ENCODE peak calls at places on chromosomes 11 and 22, in seven cellular contexts. One of them, this sample, is unnamed.
A peak's percentile ranks its signal among the peaks of the same experiment; 100 is the strongest.

GRCh38 chr11:28858076-28858475 is 749.9 kb downstream of the METTL15 start:
- DNase-seq in K562: no peak
- DNase-seq in SK-N-SH: no peak
- DNase-seq in H1: no peak
- DNase-seq in HepG2: no peak
- DNase-seq in GM12891: no peak
- DNase-seq in GM12878: no peak
- DNase-seq in this sample: no peak

GRCh38 chr22:19554834-19555404 is 30.7 kb upstream of the CLDN5 start:
- DNase-seq in K562: no peak
- DNase-seq in GM12891: no peak
- DNase-seq in H1: peak; percentile 41
- DNase-seq in SK-N-SH: peak; percentile 40
- DNase-seq in GM12878: no peak
- DNase-seq in HepG2: peak; percentile 81
- DNase-seq in this sample: no peak

GRCh38 chr11:26960265-26960664 is 33.6 kb upstream of the FIBIN start:
- DNase-seq in SK-N-SH: no peak
- DNase-seq in GM12878: no peak
- DNase-seq in HepG2: no peak
- DNase-seq in GM12891: no peak
- DNase-seq in H1: no peak
- DNase-seq in K562: no peak
- DNase-seq in this sample: no peak

GRCh38 chr11:71456831-71457230 is 3.8 kb downstream of the NADSYN1 start:
- DNase-seq in GM12878: no peak
- DNase-seq in HepG2: no peak
- DNase-seq in H1: no peak
- DNase-seq in GM12891: no peak
- DNase-seq in SK-N-SH: no peak
- DNase-seq in K562: no peak
- DNase-seq in this sample: no peak

GRCh38 chr11:61978703-61979661 is 11.5 kb upstream of the FTH1 start:
- DNase-seq in K562: no peak
- DNase-seq in H1: no peak
- DNase-seq in GM12878: no peak
- DNase-seq in GM12891: no peak
- DNase-seq in HepG2: no peak
- DNase-seq in SK-N-SH: no peak
- DNase-seq in this sample: no peak

GRCh38 chr11:19952101-19952605 is 208.1 kb downstream of the DBX1 start:
- DNase-seq in H1: no peak
- DNase-seq in GM12878: no peak
- DNase-seq in K562: no peak
- DNase-seq in SK-N-SH: peak; percentile 56
- DNase-seq in GM12891: no peak
- DNase-seq in HepG2: peak; percentile 92
- DNase-seq in this sample: no peak

GRCh38 chr11:128399186-128399585 is 188.2 kb downstream of the ETS1 start:
- DNase-seq in SK-N-SH: no peak
- DNase-seq in HepG2: no peak
- DNase-seq in GM12878: peak; percentile 26
- DNase-seq in GM12891: no peak
- DNase-seq in H1: no peak
- DNase-seq in K562: no peak
- DNase-seq in this sample: no peak

GRCh38 chr22:31846161-31847115 is 92.6 kb downstream of the DEPDC5 start:
- DNase-seq in GM12878: no peak
- DNase-seq in K562: peak; percentile 37
- DNase-seq in SK-N-SH: peak; percentile 25
- DNase-seq in H1: no peak
- DNase-seq in GM12891: no peak
- DNase-seq in HepG2: no peak
- DNase-seq in this sample: peak; percentile 33

GRCh38 chr11:64220271-64220670 is 5.7 kb downstream of the TRPT1 start:
- DNase-seq in HepG2: no peak
- DNase-seq in GM12891: no peak
- DNase-seq in GM12878: no peak
- DNase-seq in SK-N-SH: no peak
- DNase-seq in H1: no peak
- DNase-seq in K562: no peak
- DNase-seq in this sample: no peak

GRCh38 chr11:17770917-17771316 is 36.3 kb downstream of the KCNC1 start:
- DNase-seq in GM12878: no peak
- DNase-seq in GM12891: no peak
- DNase-seq in SK-N-SH: no peak
- DNase-seq in HepG2: no peak
- DNase-seq in K562: no peak
- DNase-seq in H1: no peak
- DNase-seq in this sample: no peak

GRCh38 chr22:20998411-20999336 is 3.2 kb downstream of the THAP7 start:
- DNase-seq in H1: no peak
- DNase-seq in GM12891: no peak
- DNase-seq in SK-N-SH: no peak
- DNase-seq in K562: peak; percentile 63
- DNase-seq in HepG2: no peak
- DNase-seq in GM12878: no peak
- DNase-seq in this sample: no peak

GRCh38 chr11:1785749-1786261 is 22.1 kb upstream of the CTSD start:
- DNase-seq in GM12891: no peak
- DNase-seq in HepG2: no peak
- DNase-seq in H1: no peak
- DNase-seq in SK-N-SH: no peak
- DNase-seq in GM12878: no peak
- DNase-seq in K562: no peak
- DNase-seq in this sample: no peak

GRCh38 chr11:103091441-103091809 is 535 bp downstream of the DCUN1D5 start:
- DNase-seq in SK-N-SH: peak; percentile 61
- DNase-seq in H1: no peak
- DNase-seq in HepG2: peak; percentile 32
- DNase-seq in GM12878: no peak
- DNase-seq in K562: peak; percentile 78
- DNase-seq in GM12891: no peak
- DNase-seq in this sample: peak; percentile 14

GRCh38 chr11:104090767-104091166 is 54.3 kb downstream of the DDI1 start:
- DNase-seq in GM12878: no peak
- DNase-seq in SK-N-SH: no peak
- DNase-seq in H1: no peak
- DNase-seq in K562: no peak
- DNase-seq in GM12891: no peak
- DNase-seq in HepG2: no peak
- DNase-seq in this sample: no peak

GRCh38 chr22:25368271-25368670 is 148.8 kb downstream of the CRYBB2 start:
- DNase-seq in K562: no peak
- DNase-seq in SK-N-SH: no peak
- DNase-seq in H1: no peak
- DNase-seq in GM12891: no peak
- DNase-seq in HepG2: no peak
- DNase-seq in GM12878: no peak
- DNase-seq in this sample: no peak

GRCh38 chr11:118640332-118641154 is 33.1 kb downstream of the PHLDB1 start:
- DNase-seq in GM12891: no peak
- DNase-seq in GM12878: no peak
- DNase-seq in SK-N-SH: peak; percentile 52
- DNase-seq in HepG2: no peak
- DNase-seq in K562: no peak
- DNase-seq in H1: no peak
- DNase-seq in this sample: no peak

GRCh38 chr22:17281026-17281809 is 62.0 kb upstream of the ADA2 start:
- DNase-seq in SK-N-SH: no peak
- DNase-seq in K562: no peak
- DNase-seq in GM12878: no peak
- DNase-seq in HepG2: no peak
- DNase-seq in GM12891: no peak
- DNase-seq in H1: no peak
- DNase-seq in this sample: no peak

GRCh38 chr11:112563808-112564207 is 303.1 kb upstream of the PLET1 start:
- DNase-seq in GM12891: no peak
- DNase-seq in GM12878: no peak
- DNase-seq in SK-N-SH: no peak
- DNase-seq in HepG2: no peak
- DNase-seq in K562: no peak
- DNase-seq in H1: no peak
- DNase-seq in this sample: no peak

GRCh38 chr11:79342236-79342635 is 98.6 kb downstream of the TENM4 start:
- DNase-seq in H1: no peak
- DNase-seq in HepG2: no peak
- DNase-seq in GM12878: no peak
- DNase-seq in GM12891: no peak
- DNase-seq in K562: no peak
- DNase-seq in SK-N-SH: no peak
- DNase-seq in this sample: no peak

GRCh38 chr11:122317337-122317736 is 201.3 kb upstream of the BLID start:
- DNase-seq in SK-N-SH: no peak
- DNase-seq in HepG2: no peak
- DNase-seq in GM12891: no peak
- DNase-seq in GM12878: no peak
- DNase-seq in H1: no peak
- DNase-seq in K562: no peak
- DNase-seq in this sample: no peak

GRCh38 chr11:77559686-77560425 is 29.9 kb upstream of the AQP11 start:
- DNase-seq in H1: no peak
- DNase-seq in K562: peak; percentile 9
- DNase-seq in SK-N-SH: no peak
- DNase-seq in GM12891: no peak
- DNase-seq in GM12878: no peak
- DNase-seq in HepG2: no peak
- DNase-seq in this sample: no peak

GRCh38 chr11:33699515-33700424 is 856 bp downstream of the C11orf91 start:
- DNase-seq in GM12891: no peak
- DNase-seq in HepG2: peak; percentile 94
- DNase-seq in H1: no peak
- DNase-seq in K562: peak; percentile 39
- DNase-seq in SK-N-SH: no peak
- DNase-seq in GM12878: no peak
- DNase-seq in this sample: peak; percentile 19

GRCh38 chr11:72630104-72630852 is 43.9 kb downstream of the PDE2A start:
- DNase-seq in HepG2: no peak
- DNase-seq in SK-N-SH: no peak
- DNase-seq in GM12891: no peak
- DNase-seq in H1: no peak
- DNase-seq in GM12878: no peak
- DNase-seq in K562: no peak
- DNase-seq in this sample: no peak

GRCh38 chr11:72631806-72632731 is 42.2 kb downstream of the PDE2A start:
- DNase-seq in GM12891: no peak
- DNase-seq in HepG2: no peak
- DNase-seq in GM12878: no peak
- DNase-seq in SK-N-SH: peak; percentile 80
- DNase-seq in K562: peak; percentile 85
- DNase-seq in H1: no peak
- DNase-seq in this sample: no peak

GRCh38 chr11:72627594-72628281 is 46.5 kb downstream of the PDE2A start:
- DNase-seq in K562: no peak
- DNase-seq in GM12878: no peak
- DNase-seq in HepG2: no peak
- DNase-seq in H1: no peak
- DNase-seq in SK-N-SH: no peak
- DNase-seq in GM12891: no peak
- DNase-seq in this sample: no peak

GRCh38 chr11:72626637-72626936 is 47.6 kb downstream of the PDE2A start:
- DNase-seq in SK-N-SH: no peak
- DNase-seq in GM12891: no peak
- DNase-seq in K562: no peak
- DNase-seq in HepG2: no peak
- DNase-seq in GM12878: no peak
- DNase-seq in H1: no peak
- DNase-seq in this sample: no peak

GRCh38 chr11:72629266-72629665 is 45.0 kb downstream of the PDE2A start:
- DNase-seq in GM12878: no peak
- DNase-seq in GM12891: no peak
- DNase-seq in SK-N-SH: peak; percentile 89
- DNase-seq in K562: no peak
- DNase-seq in H1: no peak
- DNase-seq in HepG2: no peak
- DNase-seq in this sample: no peak
- TF ChIP-seq POLR2AphosphoS5 in GM12878: no peak
- TF ChIP-seq POLR2AphosphoS5 in GM12891: no peak
- TF ChIP-seq POLR2AphosphoS5 in SK-N-SH: no peak
- TF ChIP-seq POLR2AphosphoS5 in K562: no peak
- TF ChIP-seq POLR2AphosphoS5 in H1: no peak
- TF ChIP-seq POLR2AphosphoS5 in HepG2: no peak
- TF ChIP-seq POLR2AphosphoS5 in this sample: no peak

GRCh38 chr22:42202048-42202447 is 68.4 kb downstream of the TCF20 start:
- DNase-seq in HepG2: no peak
- DNase-seq in H1: no peak
- DNase-seq in GM12878: no peak
- DNase-seq in GM12891: no peak
- DNase-seq in SK-N-SH: no peak
- DNase-seq in K562: no peak
- DNase-seq in this sample: no peak
- TF ChIP-seq TAF1 in HepG2: no peak
- TF ChIP-seq TAF1 in H1: no peak
- TF ChIP-seq TAF1 in GM12878: no peak
- TF ChIP-seq TAF1 in GM12891: no peak
- TF ChIP-seq TAF1 in SK-N-SH: no peak
- TF ChIP-seq TAF1 in K562: no peak
- TF ChIP-seq TAF1 in this sample: no peak

GRCh38 chr11:47714554-47715081 is 551 bp downstream of the AGBL2 start:
- DNase-seq in SK-N-SH: no peak
- DNase-seq in HepG2: no peak
- DNase-seq in GM12891: peak; percentile 17
- DNase-seq in H1: no peak
- DNase-seq in GM12878: no peak
- DNase-seq in K562: no peak
- DNase-seq in this sample: no peak

GRCh38 chr11:47711816-47712215 is 3.4 kb downstream of the AGBL2 start:
- DNase-seq in GM12878: no peak
- DNase-seq in HepG2: no peak
- DNase-seq in GM12891: no peak
- DNase-seq in H1: no peak
- DNase-seq in SK-N-SH: no peak
- DNase-seq in K562: no peak
- DNase-seq in this sample: no peak

GRCh38 chr11:47711225-47711624 is 3.9 kb downstream of the AGBL2 start:
- DNase-seq in K562: no peak
- DNase-seq in SK-N-SH: no peak
- DNase-seq in GM12878: no peak
- DNase-seq in H1: no peak
- DNase-seq in GM12891: no peak
- DNase-seq in HepG2: no peak
- DNase-seq in this sample: no peak

GRCh38 chr11:47716692-47717091 is 1.5 kb upstream of the AGBL2 start:
- DNase-seq in GM12891: no peak
- DNase-seq in SK-N-SH: no peak
- DNase-seq in GM12878: no peak
- DNase-seq in HepG2: no peak
- DNase-seq in K562: no peak
- DNase-seq in H1: no peak
- DNase-seq in this sample: no peak

GRCh38 chr11:47715082-47715669 is at the start of gene AGBL2:
- DNase-seq in K562: peak; percentile 73
- DNase-seq in SK-N-SH: peak; percentile 89
- DNase-seq in GM12878: peak; percentile 25
- DNase-seq in H1: peak; percentile 39
- DNase-seq in GM12891: peak; percentile 73
- DNase-seq in HepG2: peak; percentile 68
- DNase-seq in this sample: peak; percentile 85
- TF ChIP-seq POLR2AphosphoS5 in K562: no peak
- TF ChIP-seq POLR2AphosphoS5 in SK-N-SH: peak; percentile 74
- TF ChIP-seq POLR2AphosphoS5 in GM12878: peak; percentile 93
- TF ChIP-seq POLR2AphosphoS5 in H1: peak; percentile 85
- TF ChIP-seq POLR2AphosphoS5 in GM12891: peak; percentile 87
- TF ChIP-seq POLR2AphosphoS5 in HepG2: peak; percentile 88
- TF ChIP-seq POLR2AphosphoS5 in this sample: peak; percentile 93

GRCh38 chr22:28857288-28857687 is 26.1 kb upstream of the ZNRF3 start:
- DNase-seq in K562: no peak
- DNase-seq in H1: no peak
- DNase-seq in GM12891: no peak
- DNase-seq in HepG2: no peak
- DNase-seq in GM12878: no peak
- DNase-seq in SK-N-SH: no peak
- DNase-seq in this sample: no peak
- TF ChIP-seq TAF1 in K562: no peak
- TF ChIP-seq TAF1 in H1: no peak
- TF ChIP-seq TAF1 in GM12891: no peak
- TF ChIP-seq TAF1 in HepG2: no peak
- TF ChIP-seq TAF1 in GM12878: no peak
- TF ChIP-seq TAF1 in SK-N-SH: no peak
- TF ChIP-seq TAF1 in this sample: no peak